ENCODE peak calls at places on chromosomes 12 and 14, in eight cellular contexts. C is HCT116; B is small intestine; N is globus pallidus; P is T-cell; O is effector memory CD8-positive, alpha-beta T cell; Z is stimulated activated naive B cell treated with anti-CD40 and anti-IgM and Interleukin-4, amounts not matched to agents 10 μg/mL and 1 μg/mL and 100 μg/mL, for 72 hours; Y is HTR-8/SVneo. R is an unnamed sample.

GRCh38 chr14:52700701-52701172 is 5.4 kb upstream of the ERO1A start:
- DNase-seq in C (peak; percentile 66), Y (no peak), B (peak; percentile 87), N (no peak), Z (no peak), P (no peak), O (no peak), R (no peak)

GRCh38 chr12:38151991-38152700 is 164.4 kb upstream of the ALG10B start:
- DNase-seq in Y (no peak), Z (no peak), P (no peak), B (no peak), N (no peak), C (no peak), O (no peak), R (no peak)

GRCh38 chr14:61152851-61153364 is 128.2 kb downstream of the TMEM30B start:
- DNase-seq in Z (no peak), C (no peak), O (no peak), P (no peak), N (no peak), B (no peak), Y (peak; percentile 85), R (peak; percentile 66)

GRCh38 chr14:62796431-62796830 is 248.8 kb downstream of the KCNH5 start:
- DNase-seq in Z (no peak), O (no peak), P (no peak), Y (no peak), B (no peak), C (no peak), N (no peak), R (no peak)

GRCh38 chr12:131867891-131868675 is 26.3 kb upstream of the ULK1 start:
- DNase-seq in O (no peak), P (no peak), Z (no peak), N (no peak), C (no peak), B (no peak), Y (no peak), R (no peak)

GRCh38 chr12:96308881-96309280 is 91.4 kb downstream of the CDK17 start:
- DNase-seq in O (no peak), N (no peak), Z (no peak), B (no peak), C (no peak), Y (no peak), P (no peak), R (no peak)

GRCh38 chr12:40105265-40105514 is 691 bp downstream of the SLC2A13 start:
- DNase-seq in Z (no peak), O (no peak), P (no peak), C (no peak), N (no peak), Y (no peak), B (no peak), R (no peak)

GRCh38 chr14:30395065-30395464 is 163.9 kb upstream of the G2E3 start:
- DNase-seq in N (no peak), O (no peak), B (no peak), P (no peak), C (no peak), Y (no peak), Z (no peak), R (no peak)

GRCh38 chr12:64900540-64900939 is 76.1 kb downstream of the TBC1D30 start:
- DNase-seq in P (no peak), C (no peak), N (no peak), B (no peak), Z (no peak), O (no peak), Y (no peak), R (no peak)

GRCh38 chr12:12474471-12474928 is 88.2 kb downstream of the DUSP16 start:
- DNase-seq in O (no peak), Z (no peak), P (no peak), B (no peak), C (no peak), N (no peak), Y (no peak), R (no peak)

GRCh38 chr12:14243941-14244340 is 121.5 kb upstream of the ATF7IP start:
- DNase-seq in O (no peak), B (no peak), P (no peak), Y (no peak), N (no peak), C (no peak), Z (no peak), R (no peak)

R was measured in SJCRH30.